ENCODE peak calls at places on chromosomes 6 and 20, in five cellular contexts. P is activated CD4-positive, alpha-beta T cell treated with anti-CD3 and anti-CD28 coated beads, Interleukin-2, amount 50 U/mL, for 4 hours; T is skeletal muscle cell; Q is H7; K is SJSA1. Y is an unnamed sample.

GRCh38 chr6:4055420-4056041 is 23.4 kb downstream of the FAM217A start:
- DNase-seq in P (no peak), T (peak), Q (no peak), K (peak), Y (no peak)

GRCh38 chr20:42857446-42857845 is 332.3 kb downstream of the PTPRT start:
- DNase-seq in P (no peak), T (no peak), Q (no peak), K (no peak), Y (no peak)

GRCh38 chr6:2999005-2999620 is 581 bp upstream of the NQO2 start:
- DNase-seq in P (peak), T (peak), Q (peak), K (no peak), Y (no peak)

GRCh38 chr20:49482621-49483017 is at the start of gene KCNB1:
- DNase-seq in P (peak), T (no peak), Q (peak), K (peak), Y (peak)

GRCh38 chr6:162889303-162889702 is 161.5 kb downstream of the PACRG start:
- DNase-seq in P (no peak), T (no peak), Q (no peak), K (no peak), Y (no peak)

GRCh38 chr20:44203161-44203560 is 7.4 kb downstream of the OSER1 start:
- DNase-seq in P (no peak), T (no peak), Q (no peak), K (no peak), Y (no peak)

GRCh38 chr6:158649289-158650143 is at the start of gene SYTL3:
- DNase-seq in P (peak), T (peak), Q (no peak), K (peak), Y (no peak)

GRCh38 chr6:25041676-25042598 is 106.2 kb upstream of the RIPOR2 start:
- DNase-seq in P (peak), T (no peak), Q (no peak), K (no peak), Y (no peak)

GRCh38 chr20:34415079-34415478 is 52.0 kb downstream of the ITCH start:
- DNase-seq in P (no peak), T (no peak), Q (no peak), K (no peak), Y (no peak)

GRCh38 chr6:163944897-163945296 is 530.4 kb downstream of the QKI start:
- DNase-seq in P (no peak), T (no peak), Q (no peak), K (no peak), Y (no peak)

GRCh38 chr20:25275813-25276532 is 28.1 kb downstream of the PYGB start:
- DNase-seq in P (no peak), T (no peak), Q (peak), K (peak), Y (no peak)

GRCh38 chr6:111829581-111829980 is 43.7 kb downstream of the FYN start:
- DNase-seq in P (no peak), T (no peak), Q (no peak), K (no peak), Y (no peak)

GRCh38 chr6:19691465-19692167 is 145.6 kb upstream of the ID4 start:
- DNase-seq in P (no peak), T (no peak), Q (peak), K (no peak), Y (no peak)

GRCh38 chr6:128029841-128030240 is 129.0 kb upstream of the THEMIS start:
- DNase-seq in P (no peak), T (no peak), Q (no peak), K (no peak), Y (no peak)

GRCh38 chr6:47042238-47042843 is at the start of gene ADGRF1:
- DNase-seq in P (no peak), T (no peak), Q (no peak), K (no peak), Y (no peak)

GRCh38 chr6:55578537-55579363 is at the start of gene HMGCLL1:
- DNase-seq in P (no peak), T (no peak), Q (peak), K (no peak), Y (peak)

Y was measured in Caco-2.